ENCODE peak calls at places on chromosomes 2 and 18, in eight cellular contexts. O, V, D, P, W, E, J and S are unnamed samples.

GRCh38 chr2:14633031-14633430 is 514 bp downstream of the LRATD1 start:
- DNase-seq in P (no peak), W (no peak), J (no peak), V (no peak), D (no peak), E (no peak), O (peak), S (no peak)

GRCh38 chr2:34601561-34601960 is 1002.5 kb upstream of the FAM98A start:
- DNase-seq in P (no peak), W (no peak), O (no peak), J (no peak), D (no peak), E (no peak), V (no peak), S (no peak)

GRCh38 chr2:223935459-223936125 is 9.5 kb downstream of the WDFY1 start:
- DNase-seq in W (no peak), J (no peak), O (no peak), V (no peak), D (no peak), P (no peak), E (no peak), S (no peak)

GRCh38 chr2:148720501-148720998 is 76.0 kb downstream of the EPC2 start:
- DNase-seq in W (no peak), D (no peak), O (no peak), E (no peak), V (peak), P (no peak), J (no peak), S (no peak)

GRCh38 chr2:176931588-176932563 is 280.7 kb upstream of the HNRNPA3 start:
- DNase-seq in V (peak), W (no peak), O (peak), J (peak), E (peak), P (no peak), D (peak), S (no peak)

GRCh38 chr2:24924266-24924665 is 4.2 kb upstream of the ADCY3 start:
- DNase-seq in E (no peak), W (no peak), O (no peak), J (no peak), P (no peak), D (no peak), V (no peak), S (no peak)

GRCh38 chr2:149611100-149611820 is 23.7 kb upstream of the MMADHC start:
- DNase-seq in J (no peak), W (no peak), O (no peak), V (no peak), D (no peak), P (no peak), E (no peak), S (no peak)

GRCh38 chr2:204051476-204051875 is 114.9 kb downstream of the ICOS start:
- DNase-seq in W (no peak), O (peak), J (no peak), P (no peak), V (no peak), D (no peak), E (peak), S (no peak)

GRCh38 chr2:238462782-238463396 is 36.2 kb downstream of the ASB1 start:
- DNase-seq in E (peak), O (peak), D (peak), V (no peak), J (peak), W (no peak), P (no peak), S (no peak)

GRCh38 chr2:24352664-24353063 is 7.7 kb downstream of the ITSN2 start:
- DNase-seq in J (no peak), P (no peak), E (peak), W (no peak), O (no peak), D (no peak), V (no peak), S (no peak)

GRCh38 chr2:136207665-136208064 is 89.7 kb upstream of the CXCR4 start:
- DNase-seq in J (no peak), V (no peak), D (no peak), P (no peak), O (no peak), E (no peak), W (no peak), S (no peak)

GRCh38 chr2:176129013-176129796 is at the start of gene HOXD8:
- DNase-seq in P (no peak), O (no peak), E (no peak), J (peak), V (peak), W (no peak), D (no peak), S (no peak)

GRCh38 chr2:209471037-209471436 is 47.2 kb downstream of the MAP2 start:
- DNase-seq in V (peak), J (no peak), O (no peak), E (peak), W (no peak), D (no peak), P (no peak), S (no peak)

GRCh38 chr18:53629356-53629755 is 595.1 kb downstream of the MBD2 start:
- DNase-seq in J (no peak), P (no peak), V (no peak), E (no peak), D (no peak), W (no peak), O (no peak), S (no peak)

GRCh38 chr18:75269140-75269676 is 58.6 kb downstream of the TSHZ1 start:
- DNase-seq in P (no peak), D (no peak), O (no peak), J (no peak), W (no peak), V (no peak), E (peak), S (peak)

GRCh38 chr2:98704499-98705332 is 26.2 kb downstream of the MGAT4A start:
- DNase-seq in W (no peak), J (no peak), D (no peak), O (no peak), P (no peak), V (no peak), E (no peak), S (no peak)

GRCh38 chr2:180962727-180963312 is 17.6 kb upstream of the UBE2E3 start:
- DNase-seq in J (no peak), P (no peak), V (no peak), O (peak), D (no peak), E (no peak), W (no peak), S (no peak)

GRCh38 chr2:99150691-99151090 is 4.1 kb downstream of the TSGA10 start:
- DNase-seq in O (no peak), V (no peak), D (no peak), E (peak), W (no peak), J (no peak), P (no peak), S (no peak)

GRCh38 chr2:88627856-88628568 is 748 bp upstream of the EIF2AK3 start:
- DNase-seq in O (peak), E (peak), P (peak), D (peak), W (no peak), V (peak), J (peak), S (peak)

GRCh38 chr2:8659092-8659734 is 22.6 kb upstream of the ID2 start:
- DNase-seq in P (no peak), J (no peak), W (no peak), E (peak), D (no peak), O (no peak), V (no peak), S (no peak)

GRCh38 chr2:24489942-24490673 is 946 bp upstream of the NCOA1 start:
- DNase-seq in W (peak), D (no peak), E (peak), P (no peak), V (no peak), J (peak), O (peak), S (no peak)

GRCh38 chr2:112606567-112606966 is 22.2 kb downstream of the CHCHD5 start:
- DNase-seq in O (no peak), V (no peak), J (no peak), E (no peak), W (no peak), P (no peak), D (no peak), S (no peak)

GRCh38 chr2:199273043-199273647 is 184.6 kb downstream of the SATB2 start:
- DNase-seq in V (peak), J (peak), W (no peak), D (no peak), P (no peak), O (no peak), E (peak), S (no peak)

GRCh38 chr2:230944804-230945372 is 19.8 kb upstream of the GPR55 start:
- DNase-seq in P (no peak), W (no peak), J (no peak), E (no peak), D (no peak), O (no peak), V (no peak), S (no peak)

GRCh38 chr2:217045725-217046475 is 186.0 kb upstream of the TNP1 start:
- DNase-seq in J (no peak), O (no peak), D (no peak), W (no peak), E (no peak), V (peak), P (no peak), S (no peak)

GRCh38 chr2:100614455-100615000 is 51.7 kb downstream of the PDCL3 start:
- DNase-seq in J (no peak), P (no peak), D (no peak), V (no peak), E (no peak), O (no peak), W (no peak), S (no peak)

GRCh38 chr2:223066721-223067120 is 14.7 kb downstream of the KCNE4 start:
- DNase-seq in D (no peak), P (no peak), J (no peak), V (no peak), O (no peak), W (no peak), E (no peak), S (no peak)

GRCh38 chr2:20465716-20466391 is 19.0 kb downstream of the RHOB start:
- DNase-seq in O (no peak), D (no peak), P (no peak), J (no peak), V (no peak), W (no peak), E (no peak), S (no peak)

GRCh38 chr18:58670561-58671121 is 624 bp upstream of the MALT1 start:
- DNase-seq in O (no peak), J (peak), W (no peak), E (no peak), V (no peak), D (no peak), P (no peak), S (no peak)

GRCh38 chr18:58013241-58014211 is 30.5 kb upstream of the NEDD4L start:
- DNase-seq in J (no peak), E (no peak), V (no peak), W (no peak), D (no peak), O (peak), P (no peak), S (no peak)

GRCh38 chr2:216520156-216520555 is 21.5 kb downstream of the RPL37A start:
- DNase-seq in E (no peak), P (no peak), V (no peak), O (no peak), D (no peak), W (no peak), J (no peak), S (no peak)

GRCh38 chr2:146659976-146660375 is 1184.9 kb upstream of the ACVR2A start:
- DNase-seq in O (no peak), E (no peak), J (no peak), P (no peak), V (no peak), D (no peak), W (no peak), S (no peak)

GRCh38 chr2:172052000-172052983 is 33.0 kb upstream of the DLX1 start:
- DNase-seq in J (no peak), W (no peak), O (no peak), V (no peak), D (no peak), E (no peak), P (no peak), S (no peak)

GRCh38 chr18:34867520-34867919 is 157.4 kb downstream of the DTNA start:
- DNase-seq in W (no peak), J (no peak), V (no peak), P (no peak), E (peak), O (no peak), D (no peak), S (peak)